ENCODE peak calls at places on chromosomes 2 and 18, in eight cellular contexts. S is neural progenitor cell, K is keratinocyte, W is GM23248, X is GM23338, V is MM.1S, J is HepG2, Y is fibroblast of lung. R is an unnamed sample.

GRCh38 chr2:83305758-83306378 is 1153.2 kb downstream of the SUCLG1 start:
- DNase-seq in Y (no peak), V (no peak), X (no peak), S (no peak), W (no peak), J (no peak), K (no peak), R (no peak)

GRCh38 chr2:27307545-27308358 is 493 bp downstream of the UCN start:
- DNase-seq in X (peak), J (no peak), V (no peak), W (peak), Y (no peak), K (no peak), S (peak), R (no peak)

GRCh38 chr2:172119089-172119488 is 16.4 kb upstream of the DLX2 start:
- DNase-seq in J (peak), S (no peak), V (no peak), K (no peak), Y (peak), X (no peak), W (peak), R (peak)

GRCh38 chr2:62339837-62340236 is 143.9 kb downstream of the B3GNT2 start:
- DNase-seq in J (no peak), W (no peak), K (no peak), X (no peak), S (no peak), V (no peak), Y (no peak), R (no peak)

GRCh38 chr2:150690261-150690660 is 202.8 kb upstream of the RND3 start:
- DNase-seq in S (no peak), W (no peak), Y (no peak), K (no peak), J (no peak), X (no peak), V (no peak), R (no peak)

GRCh38 chr18:73990241-73990640 is 157.4 kb downstream of the FBXO15 start:
- DNase-seq in Y (no peak), J (no peak), W (no peak), X (no peak), K (no peak), S (no peak), V (no peak), R (no peak)

GRCh38 chr2:233387667-233388528 is 33.6 kb downstream of the DGKD start:
- DNase-seq in S (no peak), W (peak), V (no peak), X (no peak), K (no peak), J (peak), Y (peak), R (peak)

GRCh38 chr2:195682077-195682476 is 25.1 kb downstream of the SLC39A10 start:
- DNase-seq in W (no peak), J (no peak), X (no peak), S (no peak), K (no peak), V (no peak), Y (no peak), R (no peak)

GRCh38 chr18:73842795-73843394 is 304.7 kb downstream of the FBXO15 start:
- DNase-seq in X (peak), W (peak), J (peak), Y (peak), V (peak), K (no peak), S (peak), R (no peak)

GRCh38 chr2:50385361-50385760 is 646.6 kb downstream of the NRXN1 start:
- DNase-seq in X (no peak), S (no peak), V (no peak), J (no peak), Y (no peak), K (no peak), W (no peak), R (no peak)

GRCh38 chr2:200376422-200377142 is 70.1 kb downstream of the SPATS2L start:
- DNase-seq in K (no peak), W (no peak), Y (no peak), V (peak), X (no peak), J (peak), S (no peak), R (peak)

GRCh38 chr2:70522627-70523026 is 31.0 kb downstream of the TGFA start:
- DNase-seq in Y (no peak), K (no peak), J (no peak), S (no peak), V (no peak), W (no peak), X (no peak), R (no peak)

GRCh38 chr2:145036421-145036901 is 516.5 kb upstream of the ZEB2 start:
- DNase-seq in Y (no peak), J (no peak), S (no peak), V (no peak), W (peak), K (no peak), X (no peak), R (no peak)

GRCh38 chr2:174337337-174338154 is 2.8 kb downstream of the SP9 start:
- DNase-seq in X (peak), J (no peak), K (no peak), W (no peak), V (peak), Y (peak), S (peak), R (no peak)

GRCh38 chr2:174338626-174339570 is 4.1 kb downstream of the SP9 start:
- DNase-seq in S (peak), J (no peak), V (no peak), Y (no peak), X (peak), K (no peak), W (no peak), R (no peak)

GRCh38 chr2:174336403-174337336 is 1.9 kb downstream of the SP9 start:
- DNase-seq in Y (no peak), K (no peak), V (peak), J (peak), X (peak), S (peak), W (no peak), R (no peak)

GRCh38 chr2:174339571-174339966 is 4.8 kb downstream of the SP9 start:
- DNase-seq in S (no peak), W (no peak), J (no peak), Y (no peak), K (no peak), X (no peak), V (no peak), R (no peak)

GRCh38 chr2:174338155-174338495 is 3.4 kb downstream of the SP9 start:
- DNase-seq in W (no peak), Y (peak), K (no peak), J (no peak), V (no peak), X (no peak), S (no peak), R (no peak)
- TF ChIP-seq EZH2 in W (no peak), Y (no peak), K (no peak), J (no peak), V (no peak), X (peak), S (peak), R (no peak)

GRCh38 chr2:30192327-30192726 is 39.0 kb upstream of the LBH start:
- DNase-seq in Y (no peak), W (no peak), X (no peak), V (no peak), K (no peak), J (no peak), S (no peak), R (no peak)
- H2AFZ ChIP-seq in Y (no peak), W (no peak), X (no peak), V (no peak), K (no peak), J (no peak), S (no peak), R (no peak)

GRCh38 chr2:66577331-66578041 is 142.6 kb downstream of the MEIS1 start:
- DNase-seq in W (no peak), Y (peak), S (peak), V (no peak), J (no peak), X (peak), K (no peak), R (no peak)
- TF ChIP-seq EZH2 in W (no peak), Y (no peak), S (no peak), V (no peak), J (peak), X (peak), K (peak), R (no peak)

GRCh38 chr2:60857025-60857424 is 24.3 kb upstream of the REL start:
- DNase-seq in K (no peak), J (no peak), S (no peak), V (no peak), X (no peak), W (no peak), Y (no peak), R (no peak)
- H2AFZ ChIP-seq in K (no peak), J (no peak), S (no peak), V (no peak), X (no peak), W (no peak), Y (no peak), R (no peak)

GRCh38 chr2:109689973-109690372 is 75.8 kb downstream of the SOWAHC start:
- DNase-seq in W (no peak), Y (no peak), J (no peak), K (no peak), S (no peak), X (no peak), V (no peak), R (no peak)
- TF ChIP-seq EZH2 in W (no peak), Y (no peak), J (no peak), K (no peak), S (no peak), X (no peak), V (no peak), R (no peak)

DNA sequence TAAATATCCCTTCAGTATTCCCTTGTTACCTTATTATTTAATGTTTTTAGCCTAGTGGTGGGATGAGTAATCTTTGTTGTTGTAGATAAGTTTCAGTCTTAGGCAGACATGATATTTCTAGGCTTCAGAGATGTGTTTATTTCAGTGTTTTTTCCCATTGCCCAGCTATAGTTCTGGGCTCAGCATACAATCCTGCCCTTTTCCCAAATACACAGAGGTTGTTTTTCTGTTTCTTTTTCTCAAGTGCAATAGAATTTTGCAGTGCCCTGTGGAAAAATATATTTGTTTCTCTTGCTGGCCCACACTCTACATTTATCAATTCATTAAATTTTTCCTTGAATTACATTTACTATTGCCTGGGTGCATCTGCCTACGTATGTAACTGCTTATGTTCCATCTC is 321.8 kb downstream of the KCNJ3 start:
- DNase-seq in S (no peak), J (no peak), X (no peak), K (no peak), Y (no peak), W (no peak), V (no peak), R (no peak)
- H2AFZ ChIP-seq in S (no peak), J (no peak), X (no peak), K (no peak), Y (no peak), W (no peak), V (no peak), R (no peak)